ENCODE peak calls at places on chromosome 11, in nine cellular contexts. C, X, F, T, E, Y, I, J and Z are unnamed samples.

GRCh38 chr11:35553831-35554230 is 28.4 kb upstream of the PAMR1 start:
- DNase-seq in F (no peak), I (no peak), T (no peak), X (no peak), Y (no peak), E (no peak), J (no peak), C (no peak), Z (no peak)

GRCh38 chr11:31702966-31703365 is 108.2 kb downstream of the PAX6 start:
- DNase-seq in I (no peak), Y (no peak), J (no peak), X (no peak), T (no peak), C (no peak), F (no peak), E (no peak), Z (no peak)

GRCh38 chr11:62988281-62988680 is 3.5 kb upstream of the SLC22A6 start:
- DNase-seq in Y (no peak), F (no peak), X (no peak), C (no peak), I (no peak), J (no peak), T (no peak), E (no peak), Z (no peak)

GRCh38 chr11:69339916-69340565 is 46.1 kb downstream of the MYEOV start:
- DNase-seq in Y (no peak), T (no peak), F (peak; percentile 2), X (no peak), J (peak; percentile 20), C (no peak), I (no peak), E (no peak), Z (peak; percentile 6)

GRCh38 chr11:98601181-98601773 is 419.5 kb upstream of the CNTN5 start:
- DNase-seq in J (no peak), F (no peak), C (no peak), X (no peak), T (no peak), I (no peak), Y (no peak), E (no peak), Z (peak; percentile 85)

GRCh38 chr11:63262562-63262961 is 19.2 kb upstream of the SLC22A25 start:
- DNase-seq in Y (no peak), F (no peak), X (no peak), E (no peak), J (no peak), I (no peak), T (no peak), C (no peak), Z (no peak)

GRCh38 chr11:111698852-111699559 is 67.2 kb downstream of the PPP2R1B start:
- DNase-seq in C (no peak), X (no peak), T (no peak), J (no peak), F (no peak), I (no peak), E (no peak), Y (no peak), Z (no peak)

GRCh38 chr11:118883368-118884071 is at the start of gene CXCR5:
- DNase-seq in F (peak; percentile 32), E (no peak), X (no peak), J (peak; percentile 60), Y (no peak), I (no peak), C (no peak), T (no peak), Z (no peak)

GRCh38 chr11:121254756-121255155 is 37.8 kb upstream of the SC5D start:
- DNase-seq in E (no peak), I (no peak), Y (no peak), X (no peak), C (no peak), F (no peak), J (no peak), T (no peak), Z (no peak)

GRCh38 chr11:121255473-121256125 is 37.0 kb upstream of the SC5D start:
- DNase-seq in X (no peak), J (no peak), I (no peak), C (no peak), Y (no peak), F (no peak), T (no peak), E (no peak), Z (no peak)

GRCh38 chr11:121257976-121258375 is 34.6 kb upstream of the SC5D start:
- DNase-seq in T (no peak), I (no peak), J (no peak), F (no peak), C (no peak), Y (no peak), X (no peak), E (no peak), Z (no peak)

GRCh38 chr11:121253951-121254350 is 38.6 kb upstream of the SC5D start:
- DNase-seq in T (no peak), F (no peak), C (no peak), I (no peak), Y (no peak), J (no peak), E (no peak), X (no peak), Z (no peak)

DNA sequence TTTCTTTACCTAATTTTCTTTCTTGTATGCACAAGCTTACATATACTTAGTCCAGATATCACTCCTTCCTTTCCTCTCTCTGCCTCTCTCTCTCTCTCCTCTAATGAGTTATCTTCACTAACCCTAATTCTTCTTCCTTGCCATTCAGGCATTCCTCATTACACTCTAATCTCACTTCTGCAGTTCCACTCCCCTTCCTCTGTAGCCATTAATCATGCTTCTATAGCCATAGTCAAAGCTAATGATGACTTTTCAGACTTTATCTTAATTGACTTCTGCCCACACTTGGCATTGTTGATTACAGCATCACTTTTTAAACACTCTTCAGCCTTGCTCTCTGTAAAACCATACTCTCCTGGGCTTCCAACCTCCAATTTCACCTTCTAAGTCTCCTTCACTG is 35.3 kb upstream of the SC5D start:
- DNase-seq in T (no peak), X (no peak), C (no peak), F (no peak), E (no peak), I (no peak), J (no peak), Y (no peak), Z (no peak)
- TF ChIP-seq CTCF in T (no peak), X (no peak), C (no peak), F (no peak), E (no peak), I (no peak), J (no peak), Y (no peak), Z (no peak)

GRCh38 chr11:102452461-102453285 is at the start of gene TMEM123:
- DNase-seq in Y (peak; percentile 70), I (peak; percentile 86), X (peak; percentile 81), C (peak; percentile 68), E (no peak), J (peak; percentile 94), F (peak; percentile 75), T (peak; percentile 93), Z (peak; percentile 93)

GRCh38 chr11:102453286-102453797 is 777 bp upstream of the TMEM123 start:
- DNase-seq in E (no peak), J (peak; percentile 75), T (no peak), Y (no peak), X (peak; percentile 23), I (peak; percentile 41), F (peak; percentile 31), C (no peak), Z (no peak)

GRCh38 chr11:102449651-102450570 is 2.7 kb downstream of the TMEM123 start:
- DNase-seq in E (no peak), J (peak; percentile 59), X (no peak), C (no peak), T (no peak), Y (no peak), F (no peak), I (no peak), Z (no peak)

GRCh38 chr11:102451041-102451692 is 1.4 kb downstream of the TMEM123 start:
- DNase-seq in J (no peak), T (no peak), F (no peak), X (no peak), I (no peak), C (no peak), E (no peak), Y (no peak), Z (no peak)

DNA sequence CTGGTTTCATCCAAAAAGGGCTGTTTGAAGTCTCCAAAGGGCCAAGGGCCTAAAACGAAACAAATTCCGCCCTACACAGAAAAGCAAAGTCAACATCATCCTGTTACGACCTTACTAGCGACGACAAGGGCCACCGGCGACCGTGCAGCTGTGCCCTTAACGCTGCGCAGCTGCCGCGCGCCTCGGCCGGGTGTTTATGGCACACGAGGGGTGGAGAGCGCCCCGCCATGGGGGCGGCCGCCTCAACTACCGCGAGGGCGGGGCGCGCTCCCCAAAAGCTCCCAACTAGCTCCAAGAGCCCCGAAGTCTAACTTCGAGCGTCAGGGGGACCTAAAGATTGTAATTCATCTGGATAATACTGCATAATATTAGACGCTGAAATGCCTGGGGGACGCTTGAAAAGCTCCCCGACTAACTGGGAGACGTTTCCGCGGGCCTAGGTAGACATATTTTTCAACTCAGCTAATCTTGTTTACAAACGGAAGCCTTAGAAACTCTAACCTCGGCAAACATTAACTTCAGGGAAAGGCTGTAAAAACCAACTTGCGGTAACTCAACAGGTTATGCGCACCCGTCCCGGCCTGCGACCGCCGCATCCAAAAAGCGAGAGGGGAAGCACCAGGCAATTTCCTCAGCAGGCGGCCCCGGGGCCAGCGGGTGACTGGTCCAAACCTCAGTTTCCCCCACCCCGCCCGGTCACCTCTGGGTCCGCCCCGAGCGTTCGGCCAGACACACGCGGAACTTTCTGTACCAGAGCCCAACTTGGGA is 688 bp downstream of the TMEM123 start:
- DNase-seq in T (peak; percentile 90), J (peak; percentile 88), C (peak; percentile 48), I (peak; percentile 70), E (no peak), X (peak; percentile 53), Y (peak; percentile 64), F (peak; percentile 64), Z (peak; percentile 85)
- TF ChIP-seq CTCF in T (no peak), J (peak; percentile 27), C (peak; percentile 25), I (no peak), E (peak; percentile 26), X (no peak), Y (no peak), F (no peak), Z (peak; percentile 20)

DNA sequence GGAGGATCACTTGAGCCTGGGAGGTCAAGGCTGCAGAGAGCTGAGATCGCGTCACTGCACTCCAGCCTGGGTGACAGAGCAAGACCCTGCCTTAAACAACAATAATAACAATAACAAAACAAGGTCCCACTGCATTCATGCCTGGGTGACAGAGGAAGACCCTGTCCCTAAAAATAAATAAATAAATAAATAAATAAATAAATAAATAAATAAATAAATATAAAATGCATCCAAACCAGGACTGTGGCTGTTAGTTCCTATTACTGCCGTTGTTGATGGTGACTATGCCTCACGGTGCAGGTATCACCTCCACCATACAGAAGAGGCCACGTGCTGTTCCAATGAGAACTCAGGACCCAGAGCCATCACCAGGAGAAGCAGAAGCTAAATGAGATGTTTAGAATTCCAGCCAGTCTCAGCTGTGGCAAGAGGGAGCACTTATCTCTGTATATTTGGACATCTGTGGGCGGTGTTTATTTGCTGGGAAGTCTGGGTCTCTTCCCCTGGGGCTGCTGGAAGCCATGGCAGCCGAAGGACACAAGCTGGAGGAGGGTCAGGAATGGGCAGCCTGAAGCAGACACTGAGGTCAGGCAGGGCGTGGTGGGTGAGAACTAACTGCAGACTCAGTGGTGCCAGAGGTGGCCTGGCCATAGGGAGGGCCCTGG is 21.6 kb downstream of the C11orf86 start:
- DNase-seq in T (peak; percentile 78), E (no peak), I (no peak), X (no peak), C (no peak), J (no peak), Y (peak; percentile 71), F (no peak), Z (no peak)
- TF ChIP-seq CTCF in T (no peak), E (no peak), I (no peak), X (no peak), C (no peak), J (no peak), Y (no peak), F (no peak), Z (no peak)

GRCh38 chr11:76919467-76919866 is 58.7 kb downstream of the ACER3 start:
- DNase-seq in Y (no peak), I (no peak), X (no peak), J (no peak), E (no peak), F (no peak), C (no peak), T (no peak), Z (no peak)

GRCh38 chr11:76918941-76919386 is 58.2 kb downstream of the ACER3 start:
- DNase-seq in I (no peak), Y (no peak), X (peak; percentile 26), J (peak; percentile 8), F (no peak), C (no peak), E (peak; percentile 61), T (no peak), Z (no peak)

GRCh38 chr11:76916712-76917111 is 56.0 kb downstream of the ACER3 start:
- DNase-seq in F (no peak), J (no peak), X (no peak), T (no peak), Y (no peak), E (no peak), C (no peak), I (no peak), Z (no peak)

GRCh38 chr11:76919887-76920746 is 59.4 kb downstream of the ACER3 start:
- DNase-seq in T (peak; percentile 81), X (peak; percentile 68), I (peak; percentile 64), C (peak; percentile 46), E (peak; percentile 70), Y (peak; percentile 85), J (peak; percentile 69), F (peak; percentile 85), Z (peak; percentile 75)
- TF ChIP-seq CTCF in T (peak; percentile 70), X (peak; percentile 58), I (peak; percentile 91), C (peak; percentile 87), E (peak; percentile 99), Y (peak; percentile 73), J (peak; percentile 73), F (peak; percentile 87), Z (peak; percentile 89)